ENCODE peak calls at places on chromosomes 11 and 22, in seven cellular contexts. X, M, F, Z, Y, S and P are unnamed samples.

GRCh38 chr22:47966316-47966715 is 1203.9 kb downstream of the TBC1D22A start:
- DNase-seq in X (no peak), M (no peak), F (no peak), Z (no peak), Y (no peak), S (no peak), P (no peak)

GRCh38 chr22:25403752-25404471 is 160.6 kb upstream of the GRK3 start:
- DNase-seq in X (peak), M (peak), F (peak), Z (no peak), Y (no peak), S (no peak), P (no peak)

GRCh38 chr11:2382927-2383822 is 6.1 kb downstream of the CD81 start:
- DNase-seq in X (no peak), M (no peak), F (no peak), Z (no peak), Y (no peak), S (no peak), P (no peak)

GRCh38 chr11:117230286-117230961 is 1.4 kb downstream of the PCSK7 start:
- DNase-seq in X (no peak), M (no peak), F (no peak), Z (peak), Y (no peak), S (peak), P (peak)

GRCh38 chr11:30358569-30358968 is 35.7 kb downstream of the ARL14EP start:
- DNase-seq in X (no peak), M (no peak), F (no peak), Z (no peak), Y (no peak), S (no peak), P (no peak)

GRCh38 chr11:278001-278951 is at the start of gene NLRP6:
- DNase-seq in X (peak), M (no peak), F (no peak), Z (peak), Y (no peak), S (no peak), P (peak)

GRCh38 chr11:65791719-65792213 is 4.9 kb downstream of the OVOL1 start:
- DNase-seq in X (peak), M (no peak), F (no peak), Z (peak), Y (no peak), S (peak), P (peak)

GRCh38 chr22:21593406-21594232 is 26.1 kb downstream of the UBE2L3 start:
- DNase-seq in X (peak), M (peak), F (peak), Z (no peak), Y (no peak), S (no peak), P (no peak)

GRCh38 chr11:12061851-12062560 is 48.4 kb upstream of the MICAL2 start:
- DNase-seq in X (no peak), M (no peak), F (no peak), Z (no peak), Y (no peak), S (no peak), P (no peak)

GRCh38 chr22:24407278-24407665 is 20.1 kb upstream of the ADORA2A start:
- DNase-seq in X (peak), M (no peak), F (no peak), Z (no peak), Y (no peak), S (no peak), P (no peak)

GRCh38 chr11:45285931-45286632 is at the start of gene SYT13:
- DNase-seq in X (peak), M (no peak), F (no peak), Z (no peak), Y (peak), S (no peak), P (no peak)

GRCh38 chr11:122748968-122749687 is 89.2 kb upstream of the CRTAM start:
- DNase-seq in X (no peak), M (no peak), F (no peak), Z (peak), Y (no peak), S (peak), P (peak)

GRCh38 chr22:42160830-42161696 is 30.5 kb upstream of the CYP2D6 start:
- DNase-seq in X (no peak), M (no peak), F (no peak), Z (no peak), Y (no peak), S (no peak), P (no peak)

GRCh38 chr22:39351689-39352214 is 2.0 kb downstream of the SYNGR1 start:
- DNase-seq in X (no peak), M (no peak), F (no peak), Z (no peak), Y (no peak), S (peak), P (peak)

GRCh38 chr11:100068116-100068515 is 619.0 kb upstream of the ARHGAP42 start:
- DNase-seq in X (no peak), M (no peak), F (no peak), Z (no peak), Y (no peak), S (no peak), P (no peak)

GRCh38 chr11:78429667-78430066 is 12.0 kb upstream of the GAB2 start:
- DNase-seq in X (no peak), M (no peak), F (no peak), Z (no peak), Y (no peak), S (no peak), P (no peak)

GRCh38 chr11:30603357-30603756 is 17.2 kb upstream of the MPPED2 start:
- DNase-seq in X (no peak), M (no peak), F (no peak), Z (no peak), Y (no peak), S (no peak), P (no peak)

GRCh38 chr11:116693206-116694016 is 79.4 kb downstream of the BUD13 start:
- DNase-seq in X (peak), M (no peak), F (no peak), Z (no peak), Y (no peak), S (no peak), P (no peak)

GRCh38 chr22:44329179-44329796 is 16.5 kb upstream of the SHISAL1 start:
- DNase-seq in X (no peak), M (no peak), F (no peak), Z (peak), Y (no peak), S (peak), P (peak)

GRCh38 chr11:23143031-23143430 is 282.8 kb upstream of the CCDC179 start:
- DNase-seq in X (no peak), M (no peak), F (no peak), Z (no peak), Y (no peak), S (no peak), P (no peak)

GRCh38 chr11:47413908-47414684 is 5.7 kb downstream of the SLC39A13 start:
- DNase-seq in X (no peak), M (no peak), F (no peak), Z (no peak), Y (no peak), S (no peak), P (no peak)

GRCh38 chr11:68690671-68691401 is 6.5 kb downstream of the GAL start:
- DNase-seq in X (no peak), M (no peak), F (no peak), Z (no peak), Y (no peak), S (no peak), P (no peak)

GRCh38 chr11:130868865-130869264 is 47.4 kb downstream of the SNX19 start:
- DNase-seq in X (no peak), M (no peak), F (no peak), Z (no peak), Y (no peak), S (no peak), P (no peak)

GRCh38 chr22:49925525-49926128 is 7.2 kb downstream of the CRELD2 start:
- DNase-seq in X (no peak), M (no peak), F (no peak), Z (peak), Y (no peak), S (peak), P (no peak)

GRCh38 chr22:46001426-46002106 is 24.6 kb upstream of the WNT7B start:
- DNase-seq in X (no peak), M (no peak), F (no peak), Z (no peak), Y (no peak), S (no peak), P (no peak)

GRCh38 chr22:22410121-22410520 is 98.4 kb downstream of the ZNF280B start:
- DNase-seq in X (no peak), M (no peak), F (no peak), Z (no peak), Y (no peak), S (no peak), P (peak)

GRCh38 chr22:20064140-20064480 is 15.9 kb upstream of the DGCR8 start:
- DNase-seq in X (no peak), M (no peak), F (no peak), Z (no peak), Y (no peak), S (no peak), P (no peak)

GRCh38 chr11:70556884-70557741 is 158.8 kb downstream of the CTTN start:
- DNase-seq in X (no peak), M (no peak), F (no peak), Z (no peak), Y (no peak), S (no peak), P (no peak)

GRCh38 chr11:64880240-64881001 is 2.0 kb upstream of the EHD1 start:
- DNase-seq in X (no peak), M (no peak), F (no peak), Z (no peak), Y (no peak), S (no peak), P (no peak)

GRCh38 chr22:26995222-26995621 is 337.8 kb downstream of the MIAT start:
- DNase-seq in X (no peak), M (no peak), F (no peak), Z (no peak), Y (no peak), S (no peak), P (no peak)

GRCh38 chr11:69869311-69869939 is 50.2 kb upstream of the FGF3 start:
- DNase-seq in X (peak), M (no peak), F (no peak), Z (no peak), Y (no peak), S (no peak), P (no peak)

GRCh38 chr11:22792497-22792896 is 37.1 kb downstream of the SVIP start:
- DNase-seq in X (no peak), M (peak), F (peak), Z (no peak), Y (no peak), S (no peak), P (no peak)

DNA sequence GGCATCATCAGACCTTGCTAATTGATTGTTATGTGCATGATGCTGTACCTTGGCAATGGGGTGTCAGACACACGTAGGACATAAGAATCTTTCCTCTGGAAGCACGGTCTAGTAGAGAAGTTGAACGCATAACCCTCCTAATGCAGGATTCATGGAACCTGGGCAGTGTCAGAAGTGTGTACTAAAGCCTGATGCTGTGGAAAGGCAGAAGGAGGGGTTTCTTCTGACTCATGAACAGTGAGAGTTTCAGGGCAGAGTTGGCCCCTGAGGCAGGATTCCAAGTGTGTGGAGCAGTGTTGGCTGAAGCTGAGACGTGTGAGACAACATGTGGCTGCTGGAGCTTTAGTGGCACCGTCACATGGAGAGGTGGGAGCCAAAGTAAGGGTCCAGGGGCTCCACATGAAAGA is 3.5 kb downstream of the PANX1 start:
- DNase-seq in X (no peak), M (no peak), F (no peak), Z (no peak), Y (no peak), S (no peak), P (no peak)
- TF ChIP-seq TAF1 in X (no peak), M (no peak), F (no peak), Z (no peak), Y (no peak), S (no peak), P (no peak)

GRCh38 chr22:37735054-37735453 is 38.2 kb downstream of the TRIOBP start:
- DNase-seq in X (peak), M (peak), F (peak), Z (no peak), Y (no peak), S (no peak), P (no peak)
- TF ChIP-seq POLR2AphosphoS5 in X (no peak), M (no peak), F (no peak), Z (no peak), Y (no peak), S (no peak), P (no peak)

GRCh38 chr11:73078631-73079030 is 63.5 kb downstream of the FCHSD2 start:
- DNase-seq in X (no peak), M (no peak), F (no peak), Z (no peak), Y (no peak), S (no peak), P (no peak)
- TF ChIP-seq TAF1 in X (no peak), M (no peak), F (no peak), Z (no peak), Y (no peak), S (no peak), P (no peak)

DNA sequence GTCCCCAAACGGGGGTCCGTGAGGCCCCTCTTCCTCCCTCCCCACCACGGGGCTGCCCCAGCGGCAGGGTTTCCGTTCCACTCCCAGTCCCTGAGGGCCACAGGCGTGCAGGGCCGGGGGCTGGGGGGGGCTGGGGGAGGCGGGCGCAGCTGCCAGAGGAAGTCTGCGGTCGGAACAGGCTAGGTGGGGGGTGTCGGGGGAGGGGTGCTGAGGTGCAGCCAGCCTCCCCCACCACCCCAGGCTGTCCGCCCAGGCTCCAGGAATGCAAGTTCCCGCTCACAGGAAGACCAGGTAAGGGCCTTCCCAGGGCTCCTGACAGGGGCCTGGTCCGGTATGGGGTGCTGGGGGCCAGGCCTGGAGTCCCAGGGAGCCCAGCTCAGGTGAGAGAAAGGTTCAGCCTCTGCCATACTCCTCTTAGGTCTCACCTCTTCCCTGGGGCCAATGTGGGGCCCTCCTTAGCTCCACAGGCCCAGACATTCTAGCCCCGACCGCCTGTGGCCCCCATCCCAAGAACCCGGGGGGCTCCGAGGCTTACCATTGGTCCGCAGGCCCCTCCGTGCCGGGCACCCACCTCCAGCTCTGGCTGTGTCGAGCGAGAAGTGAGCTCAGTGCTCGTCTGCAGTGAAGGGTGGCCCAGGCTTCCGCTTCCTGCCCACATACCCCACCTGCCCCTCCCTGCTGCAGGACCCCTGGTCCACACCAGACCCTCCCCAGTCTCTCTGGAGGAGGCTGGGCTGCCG is at the start of gene PTPRCAP:
- DNase-seq in X (no peak), M (no peak), F (peak), Z (peak), Y (peak), S (no peak), P (peak)
- TF ChIP-seq POLR2AphosphoS5 in X (no peak), M (no peak), F (peak), Z (peak), Y (no peak), S (peak), P (peak)

GRCh38 chr11:94933225-94934130 is 39.9 kb downstream of the CWC15 start:
- DNase-seq in X (peak), M (no peak), F (no peak), Z (no peak), Y (no peak), S (no peak), P (no peak)
- TF ChIP-seq TAF1 in X (peak), M (no peak), F (no peak), Z (no peak), Y (no peak), S (no peak), P (no peak)